ENCODE peak calls at places on chromosomes 16 and 17, in seven cellular contexts. H is neural crest cell, F is nephron progenitor cell, Y is cardiac fibroblast, R is endothelial cell, T is thoracic aorta, B is endodermal cell. G is an unnamed sample.

GRCh38 chr17:63223212-63223911 is 222.7 kb downstream of the CYB561 start:
- DNase-seq in F (no peak), B (no peak), T (no peak), R (no peak), Y (no peak), H (no peak), G (no peak)

GRCh38 chr17:11628831-11629230 is 30.6 kb downstream of the DNAH9 start:
- DNase-seq in Y (no peak), F (no peak), R (no peak), B (no peak), H (no peak), T (no peak), G (no peak)

GRCh38 chr17:56717471-56717870 is 116.2 kb downstream of the C17orf67 start:
- DNase-seq in T (no peak), H (no peak), F (no peak), B (no peak), Y (no peak), R (no peak), G (no peak)

GRCh38 chr17:50169121-50169764 is 3.4 kb downstream of the SGCA start:
- DNase-seq in F (peak), B (peak), R (peak), T (no peak), Y (peak), H (peak), G (peak)

GRCh38 chr17:237406-237955 is 56.0 kb upstream of the DOC2B start:
- DNase-seq in H (no peak), B (peak), T (no peak), F (no peak), Y (no peak), R (no peak), G (no peak)

GRCh38 chr16:11914759-11915643 is 755 bp downstream of the GSPT1 start:
- DNase-seq in R (peak), H (peak), Y (peak), T (no peak), F (peak), B (peak), G (no peak)

GRCh38 chr16:51239196-51239595 is 88.1 kb upstream of the SALL1 start:
- DNase-seq in H (no peak), T (no peak), B (no peak), R (no peak), F (no peak), Y (no peak), G (no peak)

GRCh38 chr17:40722146-40722720 is 18.7 kb upstream of the KRT24 start:
- DNase-seq in Y (no peak), T (no peak), H (no peak), F (no peak), R (no peak), B (no peak), G (no peak)

GRCh38 chr16:51184702-51185433 is 33.8 kb upstream of the SALL1 start:
- DNase-seq in Y (no peak), T (no peak), R (no peak), F (peak), H (no peak), B (no peak), G (no peak)

GRCh38 chr17:10309003-10309974 is 63.5 kb downstream of the MYH13 start:
- DNase-seq in Y (no peak), R (no peak), H (no peak), T (no peak), B (peak), F (no peak), G (no peak)

GRCh38 chr17:44655983-44656700 is at the start of gene MEIOC:
- DNase-seq in R (peak), Y (peak), T (no peak), H (peak), B (peak), F (peak), G (no peak)

GRCh38 chr17:27323538-27324212 is 29.8 kb downstream of the WSB1 start:
- DNase-seq in Y (peak), F (no peak), T (peak), H (no peak), R (no peak), B (peak), G (no peak)

GRCh38 chr16:35776-36305 is 17.6 kb downstream of the POLR3K start:
- DNase-seq in R (no peak), F (no peak), T (no peak), Y (no peak), H (no peak), B (no peak), G (no peak)

GRCh38 chr16:27852116-27852515 is 211.4 kb downstream of the GSG1L start:
- DNase-seq in T (no peak), R (no peak), Y (no peak), B (no peak), H (no peak), F (no peak), G (no peak)

GRCh38 chr16:10039220-10040096 is 142.8 kb downstream of the GRIN2A start:
- DNase-seq in Y (no peak), F (peak), H (peak), T (no peak), B (peak), R (peak), G (no peak)

GRCh38 chr17:31674305-31674704 is 184.7 kb downstream of the COPRS start:
- DNase-seq in B (peak), T (no peak), F (no peak), H (no peak), R (no peak), Y (peak), G (peak)

GRCh38 chr16:85566502-85567100 is 46.5 kb upstream of the GSE1 start:
- DNase-seq in Y (no peak), F (peak), B (peak), R (no peak), H (peak), T (no peak), G (no peak)

GRCh38 chr17:38748329-38749221 is at the start of gene PCGF2:
- DNase-seq in B (peak), T (peak), Y (peak), H (peak), F (peak), R (peak), G (peak)

GRCh38 chr16:25256821-25257503 is 683 bp downstream of the ZKSCAN2 start:
- DNase-seq in R (peak), F (peak), H (peak), B (peak), Y (no peak), T (no peak), G (no peak)

GRCh38 chr17:47776330-47777197 is 43.5 kb downstream of the TBX21 start:
- DNase-seq in R (peak), B (peak), F (peak), T (no peak), H (peak), Y (peak), G (no peak)

GRCh38 chr17:65385726-65386125 is 175.7 kb downstream of the AXIN2 start:
- DNase-seq in F (no peak), R (no peak), H (no peak), T (no peak), B (no peak), Y (no peak), G (no peak)

GRCh38 chr17:49567104-49567521 is 8.6 kb upstream of the NXPH3 start:
- DNase-seq in Y (no peak), R (no peak), F (no peak), H (no peak), T (no peak), B (no peak), G (no peak)

GRCh38 chr16:28836761-28837064 is 9.4 kb downstream of the TUFM start:
- DNase-seq in H (no peak), B (no peak), Y (no peak), F (no peak), R (no peak), T (no peak), G (no peak)

GRCh38 chr17:73600103-73600871 is 44.0 kb downstream of the SDK2 start:
- DNase-seq in F (no peak), R (no peak), B (no peak), Y (peak), H (no peak), T (no peak), G (no peak)

GRCh38 chr17:43782903-43783462 is 2.7 kb downstream of the CFAP97D1 start:
- DNase-seq in R (no peak), F (no peak), B (no peak), T (no peak), Y (no peak), H (no peak), G (no peak)

GRCh38 chr17:58679263-58680037 is 12.4 kb downstream of the TEX14 start:
- DNase-seq in H (no peak), Y (peak), B (peak), F (no peak), T (no peak), R (no peak), G (no peak)

GRCh38 chr16:84041881-84042280 is 714 bp downstream of the SLC38A8 start:
- DNase-seq in B (no peak), F (no peak), Y (no peak), H (no peak), T (no peak), R (no peak), G (no peak)

GRCh38 chr16:27374794-27375499 is 27.0 kb upstream of the IL21R start:
- DNase-seq in B (peak), T (peak), R (peak), Y (peak), H (peak), F (peak), G (peak)

GRCh38 chr16:80197790-80198201 is 343.0 kb upstream of the DYNLRB2 start:
- DNase-seq in Y (peak), R (no peak), H (no peak), F (no peak), T (no peak), B (no peak), G (peak)

GRCh38 chr16:66295191-66295590 is 71.3 kb upstream of the CDH5 start:
- DNase-seq in Y (no peak), H (no peak), R (no peak), B (peak), F (no peak), T (no peak), G (no peak)

GRCh38 chr16:84514874-84515835 is 10.7 kb upstream of the MEAK7 start:
- DNase-seq in Y (no peak), H (no peak), R (no peak), B (no peak), T (no peak), F (no peak), G (no peak)

GRCh38 chr17:4276514-4276913 is 12.7 kb upstream of the ANKFY1 start:
- DNase-seq in Y (peak), F (no peak), H (no peak), B (no peak), T (no peak), R (no peak), G (no peak)
- TF ChIP-seq CTCF in Y (no peak), F (no peak), H (no peak), B (no peak), T (no peak), R (no peak), G (no peak)

DNA sequence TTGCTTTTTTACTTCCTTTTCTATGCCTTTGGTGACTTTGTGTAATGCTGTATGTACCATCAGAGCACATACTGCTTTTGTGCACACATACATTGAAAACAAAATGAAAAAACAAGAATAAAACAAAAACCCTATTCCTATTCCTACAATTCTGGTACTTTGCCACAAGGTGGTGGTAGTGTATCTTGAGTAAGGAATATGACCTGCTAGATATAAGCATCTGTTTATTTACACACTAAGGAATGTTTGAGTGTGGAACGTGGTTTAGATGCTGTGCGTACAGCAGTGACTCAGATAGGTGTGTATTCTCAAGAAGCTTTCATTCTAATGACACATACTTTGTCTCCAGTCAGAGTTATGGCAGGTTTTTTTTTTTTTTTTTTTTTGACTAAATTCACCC is 606.2 kb downstream of the WWOX start:
- DNase-seq in B (no peak), T (no peak), F (no peak), H (no peak), Y (no peak), R (no peak), G (no peak)
- TF ChIP-seq CTCF in B (peak), T (no peak), F (peak), H (peak), Y (peak), R (peak), G (no peak)

DNA sequence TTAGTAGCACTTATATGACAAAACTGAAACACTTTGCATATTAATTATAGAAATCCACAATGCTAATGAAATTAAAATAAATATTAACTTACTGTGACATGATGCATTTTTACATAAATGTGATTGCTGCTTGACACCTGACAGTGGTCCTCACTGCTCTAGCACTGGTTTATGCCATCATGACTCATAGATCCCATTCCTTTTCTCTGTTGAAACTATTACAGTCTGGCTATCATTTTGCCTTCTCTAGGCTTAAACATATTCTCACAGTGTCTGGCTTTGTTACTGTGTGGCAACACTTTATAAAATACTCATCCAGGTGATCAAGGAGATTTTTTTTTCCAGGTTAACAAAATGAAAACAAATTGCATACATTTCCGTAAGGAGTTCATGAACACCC is 108.0 kb downstream of the MRTFB start:
- DNase-seq in B (no peak), R (no peak), F (no peak), T (no peak), Y (no peak), H (no peak), G (no peak)
- TF ChIP-seq CTCF in B (no peak), R (no peak), F (no peak), T (no peak), Y (no peak), H (no peak), G (no peak)

GRCh38 chr17:77257169-77257568 is 116.4 kb downstream of the SEC14L1 start:
- DNase-seq in H (no peak), R (no peak), B (no peak), T (no peak), F (no peak), Y (no peak), G (no peak)

GRCh38 chr17:77258638-77259037 is 117.9 kb downstream of the SEC14L1 start:
- DNase-seq in B (peak), Y (no peak), H (no peak), T (no peak), R (no peak), F (no peak), G (no peak)

GRCh38 chr17:77256710-77257109 is 115.9 kb downstream of the SEC14L1 start:
- DNase-seq in T (no peak), R (no peak), H (no peak), Y (no peak), F (no peak), B (peak), G (no peak)

GRCh38 chr17:77254961-77255741 is 114.4 kb downstream of the SEC14L1 start:
- DNase-seq in Y (peak), H (no peak), R (no peak), B (peak), T (no peak), F (no peak), G (no peak)

DNA sequence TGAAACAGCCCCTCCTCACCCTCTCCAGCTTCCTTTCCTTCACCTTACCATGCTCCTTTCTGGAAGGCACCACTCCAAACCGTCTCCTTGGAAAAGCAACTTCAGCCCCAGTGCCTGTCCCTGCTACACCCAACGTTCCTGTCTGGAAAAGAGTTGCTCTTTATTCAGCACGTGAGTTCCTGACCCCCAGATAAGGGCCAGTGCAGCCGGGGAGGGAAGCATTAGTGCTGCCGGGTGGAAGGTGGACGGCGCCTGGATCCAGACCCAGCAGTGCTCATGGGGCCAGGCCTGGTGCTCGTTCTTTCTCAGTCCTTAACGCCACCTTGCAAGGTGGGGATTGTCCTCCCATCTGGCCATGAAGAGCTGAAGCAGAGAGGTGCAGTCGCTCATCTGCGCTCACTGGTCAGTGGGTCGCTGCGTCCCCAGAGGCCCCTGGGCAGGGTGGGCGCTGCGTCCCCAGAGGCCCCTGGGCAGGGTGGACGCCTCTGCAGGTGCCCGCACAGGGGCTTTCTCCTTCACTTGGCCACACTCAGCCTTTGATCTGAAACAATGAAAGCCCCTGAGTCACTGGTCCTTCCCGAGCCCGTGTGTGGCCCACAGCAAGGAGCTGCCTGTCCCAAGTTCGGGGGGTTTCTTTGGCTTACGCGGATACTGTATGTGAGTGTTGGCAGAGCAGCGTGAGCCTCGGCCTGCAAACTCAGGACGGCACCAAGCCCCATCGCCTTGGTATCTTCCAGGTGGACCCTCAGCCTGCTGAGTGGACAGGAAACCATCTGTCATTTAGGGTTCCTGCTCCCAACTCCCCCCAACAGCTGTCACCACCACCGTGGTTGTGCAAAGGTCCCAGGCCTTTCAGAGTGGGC is 117.1 kb downstream of the SEC14L1 start:
- DNase-seq in H (no peak), Y (no peak), F (no peak), R (no peak), B (peak), T (no peak), G (no peak)
- TF ChIP-seq CTCF in H (no peak), Y (no peak), F (no peak), R (no peak), B (no peak), T (no peak), G (no peak)

DNA sequence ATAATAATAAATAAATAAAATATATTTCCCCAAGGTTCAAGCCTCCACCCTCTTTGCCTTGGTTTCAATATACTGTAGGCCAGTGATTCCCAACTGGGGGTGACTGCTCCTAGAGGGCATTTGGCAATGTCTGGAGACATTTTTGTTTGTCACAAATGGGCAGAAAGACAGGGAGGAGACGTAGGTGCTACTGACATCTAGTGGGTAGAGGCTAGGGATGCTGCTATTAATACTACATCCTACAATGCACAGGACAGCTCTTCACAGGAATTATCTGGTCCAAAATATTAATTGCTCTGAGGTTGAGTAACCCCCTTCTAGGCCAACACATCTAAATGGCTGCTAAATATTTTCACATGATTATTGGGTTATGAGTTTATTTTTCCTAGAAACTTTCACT is 12.8 kb upstream of the PRR14 start:
- DNase-seq in H (no peak), F (no peak), Y (peak), T (no peak), B (peak), R (no peak), G (no peak)
- TF ChIP-seq CTCF in H (peak), F (peak), Y (peak), T (no peak), B (peak), R (no peak), G (peak)

GRCh38 chr17:1559743-1560581 is 2.6 kb downstream of the PITPNA start:
- DNase-seq in H (no peak), R (no peak), F (no peak), B (no peak), Y (no peak), T (no peak), G (no peak)

GRCh38 chr17:1562178-1562643 is 381 bp downstream of the PITPNA start:
- DNase-seq in Y (peak), R (no peak), H (peak), B (peak), F (no peak), T (no peak), G (no peak)

GRCh38 chr17:1560582-1561170 is 1.9 kb downstream of the PITPNA start:
- DNase-seq in R (no peak), B (no peak), F (no peak), T (no peak), Y (no peak), H (no peak), G (no peak)

GRCh38 chr17:1563786-1564613 is 1.4 kb upstream of the PITPNA start:
- DNase-seq in F (no peak), H (no peak), T (no peak), R (no peak), B (no peak), Y (no peak), G (no peak)

GRCh38 chr17:1561420-1562177 is 993 bp downstream of the PITPNA start:
- DNase-seq in F (peak), T (no peak), H (peak), B (peak), Y (peak), R (peak), G (no peak)
- TF ChIP-seq CTCF in F (no peak), T (peak), H (peak), B (peak), Y (peak), R (no peak), G (peak)

GRCh38 chr16:88005148-88005547 is 53.9 kb downstream of the BANP start:
- DNase-seq in R (peak), B (peak), Y (no peak), H (no peak), F (peak), T (no peak), G (no peak)
- TF ChIP-seq CTCF in R (peak), B (peak), Y (peak), H (peak), F (peak), T (no peak), G (no peak)